ENCODE peak calls at places on chromosomes 11 and 22, in seven cellular contexts. D, N, M, A, L, F and I are unnamed samples. For H3K36me3, the result is how much of the 10 kb centered on the place peaks cover.

GRCh38 chr11:57001674-57002401 is 13.1 kb downstream of the OR5AK2 start:
- DNase-seq in A (no peak), L (peak), N (peak), M (no peak), D (no peak), F (no peak), I (no peak)

GRCh38 chr22:33677536-33677935 is 242.7 kb downstream of the LARGE1 start:
- DNase-seq in D (no peak), L (no peak), N (no peak), F (no peak), M (no peak), A (no peak), I (no peak)

GRCh38 chr11:4095509-4096230 is 1.1 kb downstream of the RRM1 start:
- DNase-seq in D (no peak), F (no peak), A (no peak), N (peak), M (no peak), L (peak), I (no peak)

GRCh38 chr11:47394322-47395224 is 13.8 kb upstream of the SLC39A13 start:
- DNase-seq in D (no peak), N (no peak), L (peak), F (peak), A (peak), M (peak), I (peak)

GRCh38 chr22:27197071-27197470 is 539.7 kb downstream of the MIAT start:
- DNase-seq in M (no peak), N (no peak), F (no peak), A (no peak), L (no peak), D (no peak), I (no peak)

GRCh38 chr11:71232364-71232763 is 20.0 kb downstream of the SHANK2 start:
- DNase-seq in A (no peak), L (no peak), N (no peak), D (no peak), F (no peak), M (no peak), I (no peak)

GRCh38 chr11:1036303-1036923 is at the start of gene MUC6:
- DNase-seq in L (no peak), A (no peak), F (peak), N (no peak), M (no peak), D (no peak), I (no peak)

GRCh38 chr22:47606426-47606825 is 844.0 kb downstream of the TBC1D22A start:
- DNase-seq in M (no peak), N (no peak), D (no peak), F (no peak), A (no peak), L (no peak), I (no peak)

GRCh38 chr22:30000566-30000965 is 79.7 kb upstream of the HORMAD2 start:
- DNase-seq in D (no peak), M (no peak), A (no peak), F (no peak), L (peak), N (peak), I (no peak)

GRCh38 chr22:23383491-23384450 is 196.3 kb downstream of the IGLL1 start:
- DNase-seq in L (no peak), A (no peak), N (no peak), F (peak), D (no peak), M (no peak), I (no peak)

GRCh38 chr11:95565692-95566091 is 223.9 kb downstream of the FAM76B start:
- DNase-seq in F (no peak), A (no peak), M (no peak), D (no peak), L (no peak), N (no peak), I (no peak)

GRCh38 chr11:45896392-45897068 is 10.5 kb downstream of the FREY1 start:
- DNase-seq in F (no peak), A (no peak), L (no peak), D (no peak), M (peak), N (no peak), I (no peak)

GRCh38 chr11:86738615-86739014 is 61.7 kb upstream of the PRSS23 start:
- DNase-seq in L (no peak), M (no peak), N (no peak), A (no peak), F (no peak), D (no peak), I (no peak)

GRCh38 chr22:30880847-30881246 is 87.7 kb downstream of the MORC2 start:
- DNase-seq in F (no peak), D (no peak), M (no peak), A (no peak), N (no peak), L (no peak), I (no peak)

GRCh38 chr11:117442869-117443239 is 115.2 kb downstream of the CEP164 start:
- DNase-seq in L (no peak), M (no peak), D (no peak), N (no peak), F (no peak), A (no peak), I (no peak)

GRCh38 chr11:101470881-101471535 is 112.8 kb downstream of the TRPC6 start:
- DNase-seq in L (peak), M (no peak), N (peak), A (no peak), F (no peak), D (no peak), I (no peak)

GRCh38 chr11:112776834-112777793 is 184.1 kb upstream of the NCAM1 start:
- DNase-seq in L (no peak), A (no peak), M (no peak), N (no peak), F (no peak), D (no peak), I (no peak)

GRCh38 chr11:88484873-88485621 is 147.5 kb upstream of the CTSC start:
- DNase-seq in M (no peak), N (peak), F (no peak), D (peak), L (peak), A (no peak), I (no peak)

GRCh38 chr11:2092956-2093412 is 46.2 kb downstream of the IGF2 start:
- DNase-seq in F (peak), M (peak), L (peak), A (peak), D (no peak), N (peak), I (peak)

GRCh38 chr11:9639099-9639498 is 24.8 kb upstream of the SWAP70 start:
- DNase-seq in M (peak), A (peak), L (no peak), D (no peak), N (no peak), F (peak), I (no peak)

GRCh38 chr11:2754008-2754407 is 54.2 kb upstream of the KCNQ1OT1 start:
- DNase-seq in F (no peak), A (no peak), M (no peak), L (no peak), D (no peak), N (no peak), I (no peak)

GRCh38 chr22:30889268-30889995 is 79.1 kb downstream of the MORC2 start:
- DNase-seq in D (no peak), N (no peak), M (no peak), A (peak), L (no peak), F (no peak), I (no peak)

GRCh38 chr22:29903371-29903770 is 20.4 kb downstream of the MTMR3 start:
- DNase-seq in D (no peak), M (no peak), N (no peak), A (no peak), F (no peak), L (no peak), I (no peak)

GRCh38 chr11:47181271-47181670 is 4.6 kb upstream of the ARFGAP2 start:
- DNase-seq in F (no peak), A (no peak), D (no peak), N (no peak), L (no peak), M (no peak), I (no peak)

GRCh38 chr22:48705159-48705916 is 1122.3 kb downstream of the BRD1 start:
- DNase-seq in A (peak), D (no peak), L (no peak), M (no peak), F (no peak), N (no peak), I (no peak)

GRCh38 chr22:21807545-21807944 is 59.9 kb downstream of the MAPK1 start:
- DNase-seq in D (no peak), A (no peak), F (no peak), N (no peak), M (no peak), L (peak), I (no peak)

GRCh38 chr22:25765016-25765367 is 23.0 kb downstream of the MYO18B start:
- DNase-seq in N (no peak), M (peak), D (no peak), F (no peak), A (no peak), L (no peak), I (no peak)
- H3K36me3 ChIP-seq in N (under half), M (half or more), D (under half), F (under half), A (under half), L (under half), I (under half)

DNA sequence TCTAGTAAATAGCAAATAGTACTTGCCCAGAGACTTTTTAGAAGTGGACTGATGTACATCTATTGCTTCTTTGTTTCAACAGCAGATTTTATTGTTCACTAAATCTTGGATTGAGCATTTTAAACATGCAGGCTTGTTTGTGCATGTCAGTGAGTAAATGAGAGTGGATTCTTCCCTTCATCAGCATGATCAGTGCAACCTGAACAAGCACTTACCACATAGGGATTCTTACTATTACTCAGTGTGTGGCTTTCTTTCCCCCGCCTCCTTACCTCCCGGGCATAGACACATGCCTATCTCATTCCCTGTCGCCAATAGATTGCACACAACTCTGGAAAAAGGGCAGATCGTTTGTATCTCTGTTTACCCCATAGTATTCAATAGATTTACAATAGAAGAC is 197.5 kb downstream of the C11orf87 start:
- DNase-seq in A (no peak), D (no peak), N (peak), F (no peak), M (no peak), L (no peak), I (no peak)
- H3K27ac ChIP-seq in A (no peak), D (no peak), N (peak), F (no peak), M (no peak), L (no peak), I (no peak)

DNA sequence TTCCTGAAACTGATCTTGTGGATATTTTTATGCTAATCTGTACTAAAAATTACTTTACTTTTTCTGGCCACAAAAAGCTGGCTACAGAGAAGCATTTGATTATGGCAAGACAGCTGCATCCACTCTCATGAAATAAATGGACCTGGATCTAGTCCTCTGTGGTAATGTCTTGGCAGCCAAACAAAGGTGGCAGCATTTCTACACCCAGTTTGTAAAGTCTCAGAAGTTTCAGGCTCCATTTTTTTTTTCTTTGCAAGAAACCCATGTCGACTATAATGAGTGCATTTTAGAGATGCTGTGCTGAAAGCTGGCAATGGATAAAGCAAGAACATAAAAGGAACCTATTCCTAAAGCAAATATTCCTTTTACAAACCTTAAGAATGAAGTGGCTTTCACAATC is 33.5 kb downstream of the THAP12 start:
- DNase-seq in L (no peak), M (no peak), N (no peak), D (no peak), A (no peak), F (no peak), I (no peak)
- TF ChIP-seq CTCF in L (no peak), M (no peak), N (peak), D (no peak), A (no peak), F (no peak), I (no peak)

DNA sequence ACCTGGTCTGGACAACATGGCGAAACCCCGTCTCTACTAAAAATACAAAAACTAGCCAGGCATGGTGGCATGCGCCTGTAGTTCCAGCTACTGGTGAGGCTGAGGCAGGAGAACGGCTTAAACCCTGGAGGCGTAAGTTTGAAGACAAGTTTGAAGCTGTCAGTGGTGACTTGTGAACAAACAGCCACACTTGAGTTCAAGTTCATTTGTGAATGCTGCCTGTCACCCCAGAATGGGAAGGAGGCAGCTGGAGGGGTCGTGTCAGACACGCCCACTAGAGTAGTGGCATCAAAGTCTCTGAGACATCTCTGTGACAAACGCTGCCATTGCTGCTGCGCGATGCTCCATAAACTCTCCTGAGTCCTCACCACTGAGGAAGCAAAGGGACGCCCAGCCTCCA is 74.2 kb downstream of the DGCR2 start:
- DNase-seq in F (no peak), M (no peak), D (no peak), L (no peak), N (no peak), A (no peak), I (no peak)
- H3K36me3 ChIP-seq in F (half or more), M (half or more), D (under half), L (half or more), N (under half), A (half or more), I (half or more)

GRCh38 chr11:35618497-35619029 is 303 bp downstream of the FJX1 start:
- DNase-seq in N (peak), D (no peak), A (peak), F (no peak), L (peak), M (no peak), I (peak)

GRCh38 chr11:35619030-35619753 is 932 bp downstream of the FJX1 start:
- DNase-seq in M (peak), L (peak), F (no peak), N (peak), D (no peak), A (peak), I (no peak)

GRCh38 chr11:35617316-35617686 is 959 bp upstream of the FJX1 start:
- DNase-seq in L (no peak), A (no peak), F (no peak), M (no peak), D (no peak), N (no peak), I (no peak)

GRCh38 chr11:35615911-35616900 is 2.1 kb upstream of the FJX1 start:
- DNase-seq in A (no peak), L (peak), F (no peak), D (no peak), M (no peak), N (no peak), I (no peak)

GRCh38 chr11:35617687-35618496 is at the start of gene FJX1:
- DNase-seq in L (peak), A (peak), F (no peak), N (peak), M (peak), D (no peak), I (peak)
- H3K27ac ChIP-seq in L (peak), A (peak), F (peak), N (peak), M (peak), D (peak), I (peak)

GRCh38 chr22:20430101-20430640 is 7.5 kb downstream of the SCARF2 start:
- DNase-seq in F (no peak), L (no peak), D (no peak), M (no peak), A (no peak), N (no peak), I (no peak)

GRCh38 chr22:20429254-20430100 is 8.1 kb downstream of the SCARF2 start:
- DNase-seq in L (no peak), M (no peak), N (no peak), D (no peak), A (peak), F (peak), I (peak)

GRCh38 chr22:20431520-20432237 is 5.9 kb downstream of the SCARF2 start:
- DNase-seq in F (no peak), N (no peak), A (no peak), M (no peak), D (no peak), L (no peak), I (no peak)

GRCh38 chr22:20432244-20432686 is 5.4 kb downstream of the SCARF2 start:
- DNase-seq in D (no peak), L (no peak), N (no peak), A (no peak), F (no peak), M (no peak), I (no peak)

DNA sequence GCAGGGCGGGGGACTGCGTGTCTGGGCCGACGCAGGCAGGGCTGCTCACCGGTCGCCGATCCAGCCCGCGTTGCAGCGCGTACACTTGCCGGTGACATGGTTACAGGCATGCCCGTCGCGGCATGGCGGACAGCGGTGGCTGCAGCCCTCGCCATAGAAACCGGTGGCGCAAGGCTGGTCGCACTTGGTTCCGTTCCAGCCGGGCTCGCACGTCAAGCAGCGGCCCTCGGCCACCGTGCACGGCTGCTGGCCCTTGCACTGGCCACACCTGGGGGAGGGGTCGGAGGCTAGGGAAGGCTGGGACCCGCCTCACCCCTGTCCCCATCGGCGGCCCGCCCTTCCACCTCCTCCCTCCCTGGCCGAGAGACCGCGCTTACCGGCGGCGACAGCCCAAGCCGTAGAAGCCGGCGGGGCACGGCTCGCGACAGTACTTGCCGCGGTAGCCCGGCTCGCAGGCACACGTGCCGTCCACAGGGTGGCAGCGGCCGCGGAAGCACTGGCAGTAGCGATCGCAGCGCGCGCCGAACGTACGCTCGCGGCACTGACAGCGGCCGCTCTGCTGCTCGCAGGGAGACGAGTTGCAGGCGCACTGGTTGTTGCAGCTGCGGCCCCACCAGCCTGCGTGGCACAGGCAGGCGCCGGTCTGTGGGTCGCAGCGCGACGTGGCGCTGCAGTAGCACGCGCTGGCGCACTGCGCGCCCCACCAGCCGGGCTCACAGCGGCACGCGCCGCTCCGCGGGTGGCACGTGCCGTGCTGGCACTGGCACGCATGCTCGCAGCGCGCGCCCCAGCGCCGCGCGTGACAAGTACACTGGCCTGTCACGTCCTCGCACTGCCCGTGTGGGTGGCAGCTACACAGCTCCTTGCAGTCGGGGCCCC is 6.7 kb downstream of the SCARF2 start:
- DNase-seq in L (no peak), M (no peak), D (peak), N (peak), F (peak), A (peak), I (no peak)
- TF ChIP-seq CTCF in L (no peak), M (peak), D (peak), N (peak), F (peak), A (peak), I (no peak)

DNA sequence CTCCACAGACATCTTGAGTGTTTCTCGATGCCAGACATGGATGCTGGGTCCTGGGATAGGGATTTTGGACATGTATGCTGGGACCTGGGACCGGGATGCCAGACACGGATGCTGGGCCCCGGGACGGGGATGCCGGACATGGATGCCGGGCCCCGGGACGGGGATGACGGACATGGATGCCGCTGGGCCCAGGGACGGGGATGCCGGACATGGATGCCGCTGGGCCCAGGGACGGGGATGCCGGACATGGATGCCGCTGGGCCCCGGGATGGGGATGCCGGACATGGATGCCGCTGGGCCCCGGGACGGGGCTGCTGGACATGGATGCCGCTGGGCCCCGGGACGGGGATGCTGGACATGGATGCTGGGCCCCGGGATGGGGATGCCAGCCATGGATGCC is 97.1 kb upstream of the NNMT start:
- DNase-seq in A (no peak), N (no peak), F (no peak), L (no peak), D (no peak), M (no peak), I (no peak)
- H3K36me3 ChIP-seq in A (under half), N (under half), F (under half), L (under half), D (under half), M (under half), I (under half)

GRCh38 chr11:66846671-66847091 is 3.4 kb downstream of the RCE1 start:
- DNase-seq in L (no peak), M (no peak), D (no peak), F (peak), A (no peak), N (no peak), I (no peak)
- H3K27ac ChIP-seq in L (no peak), M (no peak), D (no peak), F (no peak), A (no peak), N (no peak), I (no peak)

GRCh38 chr11:20443596-20443995 is 56.1 kb downstream of the PRMT3 start:
- DNase-seq in D (peak), N (peak), L (peak), M (no peak), F (no peak), A (no peak), I (no peak)
- TF ChIP-seq CTCF in D (peak), N (peak), L (peak), M (no peak), F (no peak), A (peak), I (no peak)